ENCODE peak calls at places on chromosomes 5 and 9, in seven cellular contexts. B is PC-9; R is mucosa of descending colon; S is CD8-positive, alpha-beta memory T cell; D is breast epithelium; I is Caco-2; M is cardiac muscle cell. P is an unnamed sample.

GRCh38 chr9:73230257-73230656 is 78.6 kb downstream of the ANXA1 start:
- DNase-seq in B (no peak), R (no peak), S (no peak), D (no peak), I (no peak), M (no peak), P (no peak)

GRCh38 chr5:156707750-156708149 is 142.3 kb upstream of the PPP1R2B start:
- DNase-seq in B (no peak), R (no peak), S (no peak), D (no peak), I (no peak), M (no peak), P (no peak)

GRCh38 chr9:4665357-4665756 is 923 bp downstream of the SPATA6L start:
- DNase-seq in B (peak; percentile 39), R (no peak), S (no peak), D (no peak), I (no peak), M (no peak), P (no peak)

GRCh38 chr9:99166149-99166548 is 55.6 kb downstream of the ALG2 start:
- DNase-seq in B (no peak), R (no peak), S (no peak), D (no peak), I (no peak), M (no peak), P (no peak)

GRCh38 chr5:32173394-32174010 is 617 bp downstream of the GOLPH3 start:
- DNase-seq in B (peak; percentile 59), R (peak; percentile 84), S (peak; percentile 64), D (peak; percentile 52), I (peak; percentile 62), M (peak; percentile 67), P (peak; percentile 86)

GRCh38 chr9:83219154-83219923 is 156.4 kb upstream of the RASEF start:
- DNase-seq in B (no peak), R (peak; percentile 89), S (no peak), D (peak; percentile 35), I (peak; percentile 58), M (peak; percentile 92), P (peak; percentile 89)

GRCh38 chr5:72723584-72723983 is 92.9 kb upstream of the TNPO1 start:
- DNase-seq in B (peak; percentile 88), R (no peak), S (no peak), D (no peak), I (no peak), M (no peak), P (no peak)

GRCh38 chr5:16540421-16540820 is 74.8 kb upstream of the ZNF622 start:
- DNase-seq in B (no peak), R (no peak), S (no peak), D (no peak), I (no peak), M (no peak), P (no peak)

GRCh38 chr9:35279946-35280345 is 118.1 kb downstream of the UNC13B start:
- DNase-seq in B (no peak), R (no peak), S (no peak), D (no peak), I (no peak), M (no peak), P (no peak)

GRCh38 chr9:114291064-114291474 is 31.8 kb upstream of the ORM1 start:
- DNase-seq in B (no peak), R (peak; percentile 82), S (peak; percentile 77), D (peak; percentile 45), I (peak; percentile 70), M (peak; percentile 69), P (peak; percentile 80)

GRCh38 chr5:144048254-144048856 is 122.1 kb downstream of the YIPF5 start:
- DNase-seq in B (no peak), R (no peak), S (no peak), D (no peak), I (no peak), M (peak; percentile 32), P (no peak)

GRCh38 chr5:107887181-107887580 is 216.4 kb upstream of the EFNA5 start:
- DNase-seq in B (no peak), R (no peak), S (no peak), D (no peak), I (no peak), M (no peak), P (no peak)

GRCh38 chr9:116987902-116988301 is 300.8 kb downstream of the TRIM32 start:
- DNase-seq in B (no peak), R (no peak), S (no peak), D (no peak), I (no peak), M (no peak), P (no peak)

GRCh38 chr5:160175438-160176218 is 53.7 kb upstream of the FABP6 start:
- DNase-seq in B (no peak), R (no peak), S (no peak), D (no peak), I (no peak), M (no peak), P (no peak)

GRCh38 chr9:111938427-111938800 is 41.8 kb downstream of the UGCG start:
- DNase-seq in B (no peak), R (no peak), S (no peak), D (no peak), I (no peak), M (no peak), P (no peak)

GRCh38 chr9:90996154-90996788 is 194.7 kb downstream of the SYK start:
- DNase-seq in B (no peak), R (no peak), S (no peak), D (no peak), I (no peak), M (no peak), P (no peak)

GRCh38 chr5:139765409-139766217 is 30.0 kb upstream of the PSD2 start:
- DNase-seq in B (no peak), R (peak; percentile 87), S (peak; percentile 86), D (peak; percentile 53), I (peak; percentile 75), M (peak; percentile 90), P (peak; percentile 90)

GRCh38 chr5:156640751-156641241 is 209.3 kb upstream of the PPP1R2B start:
- DNase-seq in B (no peak), R (no peak), S (no peak), D (no peak), I (no peak), M (no peak), P (no peak)

GRCh38 chr5:132008961-132009680 is 2.3 kb downstream of the ACSL6 start:
- DNase-seq in B (peak; percentile 57), R (peak; percentile 25), S (no peak), D (no peak), I (peak; percentile 34), M (no peak), P (peak; percentile 35)

GRCh38 chr5:72852356-72852755 is 35.9 kb downstream of the TNPO1 start:
- DNase-seq in B (no peak), R (no peak), S (no peak), D (no peak), I (no peak), M (no peak), P (no peak)

GRCh38 chr9:35108946-35109575 is 6.1 kb upstream of the STOML2 start:
- DNase-seq in B (no peak), R (no peak), S (no peak), D (no peak), I (peak; percentile 6), M (peak; percentile 26), P (no peak)

GRCh38 chr9:93475108-93475507 is 21.7 kb upstream of the FAM120AOS start:
- DNase-seq in B (no peak), R (no peak), S (no peak), D (no peak), I (no peak), M (no peak), P (no peak)

GRCh38 chr5:1961952-1962595 is 79.3 kb upstream of the IRX4 start:
- DNase-seq in B (no peak), R (no peak), S (no peak), D (no peak), I (no peak), M (no peak), P (no peak)

DNA sequence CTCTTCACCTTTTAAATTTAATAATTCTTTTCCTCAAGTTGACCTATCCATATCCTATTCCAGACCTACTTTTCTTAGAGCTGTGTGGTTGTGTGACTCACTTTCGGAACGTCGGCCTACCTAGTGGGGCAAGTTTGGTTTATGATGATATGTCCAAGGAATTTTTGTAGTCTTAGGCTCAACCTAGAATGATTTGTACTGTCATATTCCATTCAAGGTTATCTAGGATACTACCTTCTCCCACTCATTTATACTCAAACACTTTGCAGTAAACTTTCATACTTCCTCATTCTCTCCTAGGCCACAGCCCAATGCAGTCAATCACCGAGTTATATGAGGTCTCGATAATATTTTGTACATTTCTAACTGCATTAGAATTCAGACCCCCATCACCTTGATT is 61.9 kb downstream of the PIK3R1 start:
- DNase-seq in B (peak; percentile 77), R (no peak), S (no peak), D (no peak), I (no peak), M (no peak), P (no peak)
- H3K36me3 ChIP-seq in B (no peaks in the 10 kb centered on the region), R (no peaks in the 10 kb centered on the region), S (peaks cover 27% of the 10 kb centered on the region), D (no peaks in the 10 kb centered on the region), I (peaks cover 6% of the 10 kb centered on the region), M (peaks cover 14% of the 10 kb centered on the region), P (peaks cover 29% of the 10 kb centered on the region)

GRCh38 chr5:116563909-116564308 is 10.7 kb downstream of the SEMA6A start:
- DNase-seq in B (no peak), R (no peak), S (no peak), D (no peak), I (no peak), M (no peak), P (no peak)
- H3K36me3 ChIP-seq in B (no peaks in the 10 kb centered on the region), R (no peaks in the 10 kb centered on the region), S (no peaks in the 10 kb centered on the region), D (no peaks in the 10 kb centered on the region), I (no peaks in the 10 kb centered on the region), M (no peaks in the 10 kb centered on the region), P (no peaks in the 10 kb centered on the region)

GRCh38 chr5:148665431-148665830 is 11.1 kb upstream of the HTR4 start:
- DNase-seq in B (no peak), R (no peak), S (no peak), D (no peak), I (no peak), M (no peak), P (no peak)
- H3K36me3 ChIP-seq in B (no peaks in the 10 kb centered on the region), R (no peaks in the 10 kb centered on the region), S (no peaks in the 10 kb centered on the region), D (no peaks in the 10 kb centered on the region), I (no peaks in the 10 kb centered on the region), M (no peaks in the 10 kb centered on the region), P (no peaks in the 10 kb centered on the region)

DNA sequence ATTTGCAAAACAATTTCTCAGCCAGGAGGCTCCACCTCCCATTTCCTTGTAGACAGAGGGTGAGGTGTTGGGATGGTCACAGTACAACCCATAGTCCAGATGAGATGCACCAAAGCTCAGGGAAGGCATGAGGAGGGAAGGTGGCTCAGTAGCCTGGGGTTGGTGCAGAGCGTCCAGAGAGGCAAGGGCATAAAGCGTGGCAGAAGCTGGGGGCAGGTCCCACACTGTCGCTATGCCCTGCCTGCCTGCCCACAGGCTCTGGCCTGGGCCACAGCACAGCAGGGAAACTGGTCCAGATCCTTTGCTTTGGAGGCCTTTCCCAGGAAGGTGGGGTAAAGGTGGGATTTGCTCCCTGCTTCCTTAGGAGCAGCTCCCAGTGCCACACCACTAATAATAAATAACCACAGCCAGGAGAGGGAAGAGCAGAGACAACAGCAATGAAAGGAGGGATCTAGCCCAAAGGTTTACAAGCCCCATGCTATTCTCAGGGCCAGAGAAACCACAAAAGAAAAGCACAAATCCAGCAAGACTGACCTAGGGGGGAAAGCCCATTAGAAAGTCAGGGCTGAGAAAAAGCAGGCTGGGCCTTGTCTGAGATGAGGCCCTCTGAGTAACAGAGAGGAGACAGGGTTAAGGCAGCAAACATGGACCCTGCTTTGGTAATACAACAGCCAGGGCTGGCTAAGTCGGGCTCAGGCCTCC is 27.2 kb downstream of the PCDHGC5 start:
- DNase-seq in B (no peak), R (no peak), S (no peak), D (no peak), I (no peak), M (no peak), P (no peak)
- H3K36me3 ChIP-seq in B (peaks cover 26% of the 10 kb centered on the region), R (no peaks in the 10 kb centered on the region), S (peaks cover 51% of the 10 kb centered on the region), D (no peaks in the 10 kb centered on the region), I (no peaks in the 10 kb centered on the region), M (no peaks in the 10 kb centered on the region), P (peaks cover 17% of the 10 kb centered on the region)

GRCh38 chr9:71690058-71690691 is 78.1 kb downstream of the CEMIP2 start:
- DNase-seq in B (no peak), R (no peak), S (no peak), D (no peak), I (no peak), M (no peak), P (no peak)
- H3K36me3 ChIP-seq in B (peaks cover 46% of the 10 kb centered on the region), R (peaks cover 4% of the 10 kb centered on the region), S (peaks cover 22% of the 10 kb centered on the region), D (no peaks in the 10 kb centered on the region), I (no peaks in the 10 kb centered on the region), M (peaks cover 5% of the 10 kb centered on the region), P (peaks cover 5% of the 10 kb centered on the region)